ENCODE peak calls at places on chromosomes 16 and 17, in six cellular contexts. One of them, this sample, is unnamed.

GRCh38 chr17:83132251-83133081 is 53.1 kb downstream of the METRNL start:
- DNase-seq in cardiac muscle cell: no peak
- DNase-seq in body of pancreas: no peak
- DNase-seq in sigmoid colon: peak; percentile 56
- DNase-seq in HFF-Myc: no peak
- DNase-seq in activated CD8-positive, alpha-beta T cell treated with anti-CD3 and anti-CD28 coated beads for 36 hours: no peak
- DNase-seq in this sample: peak; percentile 68

GRCh38 chr17:43695968-43696865 is 34.5 kb upstream of the MEOX1 start:
- DNase-seq in cardiac muscle cell: no peak
- DNase-seq in body of pancreas: no peak
- DNase-seq in sigmoid colon: peak; percentile 71
- DNase-seq in HFF-Myc: no peak
- DNase-seq in activated CD8-positive, alpha-beta T cell treated with anti-CD3 and anti-CD28 coated beads for 36 hours: no peak
- DNase-seq in this sample: no peak

GRCh38 chr17:72926171-72926570 is 166.3 kb downstream of the SLC39A11 start:
- DNase-seq in cardiac muscle cell: no peak
- DNase-seq in body of pancreas: no peak
- DNase-seq in sigmoid colon: no peak
- DNase-seq in HFF-Myc: no peak
- DNase-seq in activated CD8-positive, alpha-beta T cell treated with anti-CD3 and anti-CD28 coated beads for 36 hours: no peak
- DNase-seq in this sample: no peak

GRCh38 chr17:29565643-29566472 is 979 bp downstream of the ABHD15 start:
- DNase-seq in cardiac muscle cell: peak; percentile 46
- DNase-seq in body of pancreas: peak; percentile 61
- DNase-seq in sigmoid colon: peak; percentile 63
- DNase-seq in HFF-Myc: no peak
- DNase-seq in activated CD8-positive, alpha-beta T cell treated with anti-CD3 and anti-CD28 coated beads for 36 hours: peak; percentile 75
- DNase-seq in this sample: peak; percentile 90

GRCh38 chr17:83122834-83123233 is 43.4 kb downstream of the METRNL start:
- DNase-seq in cardiac muscle cell: no peak
- DNase-seq in body of pancreas: no peak
- DNase-seq in sigmoid colon: peak; percentile 37
- DNase-seq in HFF-Myc: no peak
- DNase-seq in activated CD8-positive, alpha-beta T cell treated with anti-CD3 and anti-CD28 coated beads for 36 hours: no peak
- DNase-seq in this sample: no peak

GRCh38 chr17:4365628-4366311 is 705 bp downstream of the UBE2G1 start:
- DNase-seq in cardiac muscle cell: peak; percentile 68
- DNase-seq in body of pancreas: peak; percentile 34
- DNase-seq in sigmoid colon: peak; percentile 75
- DNase-seq in HFF-Myc: no peak
- DNase-seq in activated CD8-positive, alpha-beta T cell treated with anti-CD3 and anti-CD28 coated beads for 36 hours: peak; percentile 56
- DNase-seq in this sample: peak; percentile 87

GRCh38 chr16:57510016-57510871 is 24.0 kb upstream of the DOK4 start:
- DNase-seq in cardiac muscle cell: peak; percentile 94
- DNase-seq in body of pancreas: no peak
- DNase-seq in sigmoid colon: peak; percentile 52
- DNase-seq in HFF-Myc: no peak
- DNase-seq in activated CD8-positive, alpha-beta T cell treated with anti-CD3 and anti-CD28 coated beads for 36 hours: no peak
- DNase-seq in this sample: no peak

GRCh38 chr16:82583415-82583814 is 43.4 kb upstream of the CDH13 start:
- DNase-seq in cardiac muscle cell: no peak
- DNase-seq in body of pancreas: no peak
- DNase-seq in sigmoid colon: no peak
- DNase-seq in HFF-Myc: no peak
- DNase-seq in activated CD8-positive, alpha-beta T cell treated with anti-CD3 and anti-CD28 coated beads for 36 hours: no peak
- DNase-seq in this sample: no peak

GRCh38 chr17:79803997-79804855 is 7.3 kb upstream of the CBX8 start:
- DNase-seq in cardiac muscle cell: no peak
- DNase-seq in body of pancreas: no peak
- DNase-seq in sigmoid colon: no peak
- DNase-seq in HFF-Myc: no peak
- DNase-seq in activated CD8-positive, alpha-beta T cell treated with anti-CD3 and anti-CD28 coated beads for 36 hours: peak; percentile 95
- DNase-seq in this sample: no peak

GRCh38 chr16:88781140-88782077 is 3.6 kb downstream of the PIEZO1 start:
- DNase-seq in cardiac muscle cell: no peak
- DNase-seq in body of pancreas: peak; percentile 40
- DNase-seq in sigmoid colon: no peak
- DNase-seq in HFF-Myc: no peak
- DNase-seq in activated CD8-positive, alpha-beta T cell treated with anti-CD3 and anti-CD28 coated beads for 36 hours: peak; percentile 80
- DNase-seq in this sample: no peak

GRCh38 chr17:55814377-55814776 is 63.5 kb downstream of the PCTP start:
- DNase-seq in cardiac muscle cell: no peak
- DNase-seq in body of pancreas: peak; percentile 39
- DNase-seq in sigmoid colon: no peak
- DNase-seq in HFF-Myc: no peak
- DNase-seq in activated CD8-positive, alpha-beta T cell treated with anti-CD3 and anti-CD28 coated beads for 36 hours: no peak
- DNase-seq in this sample: no peak

GRCh38 chr17:72110953-72111339 is 9.9 kb upstream of the SOX9 start:
- DNase-seq in cardiac muscle cell: no peak
- DNase-seq in body of pancreas: no peak
- DNase-seq in sigmoid colon: no peak
- DNase-seq in HFF-Myc: no peak
- DNase-seq in activated CD8-positive, alpha-beta T cell treated with anti-CD3 and anti-CD28 coated beads for 36 hours: no peak
- DNase-seq in this sample: no peak

GRCh38 chr17:36935681-36936454 is 1.4 kb upstream of the LHX1 start:
- DNase-seq in cardiac muscle cell: peak; percentile 52
- DNase-seq in body of pancreas: no peak
- DNase-seq in sigmoid colon: no peak
- DNase-seq in HFF-Myc: no peak
- DNase-seq in activated CD8-positive, alpha-beta T cell treated with anti-CD3 and anti-CD28 coated beads for 36 hours: no peak
- DNase-seq in this sample: no peak

GRCh38 chr17:71444011-71444574 is 676.7 kb upstream of the SOX9 start:
- DNase-seq in cardiac muscle cell: no peak
- DNase-seq in body of pancreas: no peak
- DNase-seq in sigmoid colon: no peak
- DNase-seq in HFF-Myc: no peak
- DNase-seq in activated CD8-positive, alpha-beta T cell treated with anti-CD3 and anti-CD28 coated beads for 36 hours: no peak
- DNase-seq in this sample: no peak

GRCh38 chr17:50953831-50954601 is 87.9 kb upstream of the TOB1 start:
- DNase-seq in cardiac muscle cell: no peak
- DNase-seq in body of pancreas: peak; percentile 50
- DNase-seq in sigmoid colon: peak; percentile 80
- DNase-seq in HFF-Myc: peak; percentile 61
- DNase-seq in activated CD8-positive, alpha-beta T cell treated with anti-CD3 and anti-CD28 coated beads for 36 hours: no peak
- DNase-seq in this sample: peak; percentile 89

GRCh38 chr16:57226701-57227621 is 18.1 kb upstream of the ARL2BP start:
- DNase-seq in cardiac muscle cell: no peak
- DNase-seq in body of pancreas: no peak
- DNase-seq in sigmoid colon: no peak
- DNase-seq in HFF-Myc: no peak
- DNase-seq in activated CD8-positive, alpha-beta T cell treated with anti-CD3 and anti-CD28 coated beads for 36 hours: no peak
- DNase-seq in this sample: no peak

GRCh38 chr17:47862621-47863440 is 11.9 kb upstream of the SP6 start:
- DNase-seq in cardiac muscle cell: no peak
- DNase-seq in body of pancreas: no peak
- DNase-seq in sigmoid colon: no peak
- DNase-seq in HFF-Myc: peak; percentile 26
- DNase-seq in activated CD8-positive, alpha-beta T cell treated with anti-CD3 and anti-CD28 coated beads for 36 hours: no peak
- DNase-seq in this sample: no peak

GRCh38 chr17:76532072-76532651 is 5.3 kb downstream of the CYGB start:
- DNase-seq in cardiac muscle cell: no peak
- DNase-seq in body of pancreas: no peak
- DNase-seq in sigmoid colon: no peak
- DNase-seq in HFF-Myc: no peak
- DNase-seq in activated CD8-positive, alpha-beta T cell treated with anti-CD3 and anti-CD28 coated beads for 36 hours: no peak
- DNase-seq in this sample: no peak

GRCh38 chr16:53372942-53373871 is 61.1 kb upstream of the RBL2 start:
- DNase-seq in cardiac muscle cell: peak; percentile 37
- DNase-seq in body of pancreas: peak; percentile 77
- DNase-seq in sigmoid colon: no peak
- DNase-seq in HFF-Myc: no peak
- DNase-seq in activated CD8-positive, alpha-beta T cell treated with anti-CD3 and anti-CD28 coated beads for 36 hours: peak; percentile 80
- DNase-seq in this sample: no peak

GRCh38 chr17:36892112-36892838 is 45.0 kb upstream of the LHX1 start:
- DNase-seq in cardiac muscle cell: no peak
- DNase-seq in body of pancreas: peak; percentile 5
- DNase-seq in sigmoid colon: no peak
- DNase-seq in HFF-Myc: no peak
- DNase-seq in activated CD8-positive, alpha-beta T cell treated with anti-CD3 and anti-CD28 coated beads for 36 hours: no peak
- DNase-seq in this sample: no peak

GRCh38 chr17:27502526-27503324 is 46.5 kb downstream of the KSR1 start:
- DNase-seq in cardiac muscle cell: no peak
- DNase-seq in body of pancreas: peak; percentile 38
- DNase-seq in sigmoid colon: no peak
- DNase-seq in HFF-Myc: no peak
- DNase-seq in activated CD8-positive, alpha-beta T cell treated with anti-CD3 and anti-CD28 coated beads for 36 hours: no peak
- DNase-seq in this sample: no peak

GRCh38 chr17:45353047-45353446 is 36.2 kb upstream of the MAP3K14 start:
- DNase-seq in cardiac muscle cell: no peak
- DNase-seq in body of pancreas: no peak
- DNase-seq in sigmoid colon: peak; percentile 12
- DNase-seq in HFF-Myc: no peak
- DNase-seq in activated CD8-positive, alpha-beta T cell treated with anti-CD3 and anti-CD28 coated beads for 36 hours: peak; percentile 74
- DNase-seq in this sample: no peak

GRCh38 chr16:10979717-10980601 is 35.6 kb downstream of the CLEC16A start:
- DNase-seq in cardiac muscle cell: no peak
- DNase-seq in body of pancreas: no peak
- DNase-seq in sigmoid colon: peak; percentile 88
- DNase-seq in HFF-Myc: no peak
- DNase-seq in activated CD8-positive, alpha-beta T cell treated with anti-CD3 and anti-CD28 coated beads for 36 hours: no peak
- DNase-seq in this sample: no peak

GRCh38 chr17:64982139-64982802 is 63.0 kb upstream of the LRRC37A3 start:
- DNase-seq in cardiac muscle cell: no peak
- DNase-seq in body of pancreas: no peak
- DNase-seq in sigmoid colon: no peak
- DNase-seq in HFF-Myc: no peak
- DNase-seq in activated CD8-positive, alpha-beta T cell treated with anti-CD3 and anti-CD28 coated beads for 36 hours: no peak
- DNase-seq in this sample: no peak

GRCh38 chr16:30623558-30624283 is 13.5 kb upstream of the ZNF689 start:
- DNase-seq in cardiac muscle cell: no peak
- DNase-seq in body of pancreas: no peak
- DNase-seq in sigmoid colon: no peak
- DNase-seq in HFF-Myc: no peak
- DNase-seq in activated CD8-positive, alpha-beta T cell treated with anti-CD3 and anti-CD28 coated beads for 36 hours: no peak
- DNase-seq in this sample: peak; percentile 1

GRCh38 chr17:42072323-42073187 is 22.2 kb upstream of the C17orf113 start:
- DNase-seq in cardiac muscle cell: peak; percentile 72
- DNase-seq in body of pancreas: peak; percentile 25
- DNase-seq in sigmoid colon: no peak
- DNase-seq in HFF-Myc: no peak
- DNase-seq in activated CD8-positive, alpha-beta T cell treated with anti-CD3 and anti-CD28 coated beads for 36 hours: peak; percentile 21
- DNase-seq in this sample: no peak
- TF ChIP-seq CTCF in cardiac muscle cell: no peak
- TF ChIP-seq CTCF in body of pancreas: no peak
- TF ChIP-seq CTCF in sigmoid colon: no peak
- TF ChIP-seq CTCF in HFF-Myc: no peak
- TF ChIP-seq CTCF in activated CD8-positive, alpha-beta T cell treated with anti-CD3 and anti-CD28 coated beads for 36 hours: peak; percentile 47
- TF ChIP-seq CTCF in this sample: peak; percentile 29

GRCh38 chr17:63116228-63116627 is 150.2 kb downstream of the TANC2 start:
- DNase-seq in cardiac muscle cell: peak; percentile 14
- DNase-seq in body of pancreas: no peak
- DNase-seq in sigmoid colon: no peak
- DNase-seq in HFF-Myc: no peak
- DNase-seq in activated CD8-positive, alpha-beta T cell treated with anti-CD3 and anti-CD28 coated beads for 36 hours: no peak
- DNase-seq in this sample: no peak
- TF ChIP-seq CTCF in cardiac muscle cell: peak; percentile 4
- TF ChIP-seq CTCF in body of pancreas: no peak
- TF ChIP-seq CTCF in sigmoid colon: no peak
- TF ChIP-seq CTCF in HFF-Myc: peak; percentile 22
- TF ChIP-seq CTCF in activated CD8-positive, alpha-beta T cell treated with anti-CD3 and anti-CD28 coated beads for 36 hours: no peak
- TF ChIP-seq CTCF in this sample: peak; percentile 34

GRCh38 chr17:77829871-77830799 is 128.4 kb upstream of the TNRC6C start:
- DNase-seq in cardiac muscle cell: no peak
- DNase-seq in body of pancreas: peak; percentile 29
- DNase-seq in sigmoid colon: peak; percentile 82
- DNase-seq in HFF-Myc: no peak
- DNase-seq in activated CD8-positive, alpha-beta T cell treated with anti-CD3 and anti-CD28 coated beads for 36 hours: no peak
- DNase-seq in this sample: no peak

GRCh38 chr17:77830816-77831490 is 127.5 kb upstream of the TNRC6C start:
- DNase-seq in cardiac muscle cell: no peak
- DNase-seq in body of pancreas: no peak
- DNase-seq in sigmoid colon: peak; percentile 52
- DNase-seq in HFF-Myc: no peak
- DNase-seq in activated CD8-positive, alpha-beta T cell treated with anti-CD3 and anti-CD28 coated beads for 36 hours: no peak
- DNase-seq in this sample: no peak

GRCh38 chr17:77833769-77834168 is 124.7 kb upstream of the TNRC6C start:
- DNase-seq in cardiac muscle cell: no peak
- DNase-seq in body of pancreas: no peak
- DNase-seq in sigmoid colon: peak; percentile 20
- DNase-seq in HFF-Myc: no peak
- DNase-seq in activated CD8-positive, alpha-beta T cell treated with anti-CD3 and anti-CD28 coated beads for 36 hours: no peak
- DNase-seq in this sample: no peak

GRCh38 chr17:77831497-77832179 is 126.9 kb upstream of the TNRC6C start:
- DNase-seq in cardiac muscle cell: no peak
- DNase-seq in body of pancreas: no peak
- DNase-seq in sigmoid colon: peak; percentile 65
- DNase-seq in HFF-Myc: peak; percentile 39
- DNase-seq in activated CD8-positive, alpha-beta T cell treated with anti-CD3 and anti-CD28 coated beads for 36 hours: no peak
- DNase-seq in this sample: no peak

GRCh38 chr17:77832180-77832560 is 126.3 kb upstream of the TNRC6C start:
- DNase-seq in cardiac muscle cell: no peak
- DNase-seq in body of pancreas: no peak
- DNase-seq in sigmoid colon: peak; percentile 40
- DNase-seq in HFF-Myc: no peak
- DNase-seq in activated CD8-positive, alpha-beta T cell treated with anti-CD3 and anti-CD28 coated beads for 36 hours: no peak
- DNase-seq in this sample: no peak
- TF ChIP-seq CTCF in cardiac muscle cell: no peak
- TF ChIP-seq CTCF in body of pancreas: no peak
- TF ChIP-seq CTCF in sigmoid colon: no peak
- TF ChIP-seq CTCF in HFF-Myc: no peak
- TF ChIP-seq CTCF in activated CD8-positive, alpha-beta T cell treated with anti-CD3 and anti-CD28 coated beads for 36 hours: no peak
- TF ChIP-seq CTCF in this sample: no peak

GRCh38 chr16:67294927-67295326 is 15.6 kb downstream of the PLEKHG4 start:
- DNase-seq in cardiac muscle cell: no peak
- DNase-seq in body of pancreas: no peak
- DNase-seq in sigmoid colon: no peak
- DNase-seq in HFF-Myc: peak; percentile 63
- DNase-seq in activated CD8-positive, alpha-beta T cell treated with anti-CD3 and anti-CD28 coated beads for 36 hours: no peak
- DNase-seq in this sample: no peak
- TF ChIP-seq CTCF in cardiac muscle cell: peak; percentile 22
- TF ChIP-seq CTCF in body of pancreas: no peak
- TF ChIP-seq CTCF in sigmoid colon: no peak
- TF ChIP-seq CTCF in HFF-Myc: no peak
- TF ChIP-seq CTCF in activated CD8-positive, alpha-beta T cell treated with anti-CD3 and anti-CD28 coated beads for 36 hours: no peak
- TF ChIP-seq CTCF in this sample: peak; percentile 47

GRCh38 chr16:17831330-17831729 is 360.6 kb upstream of the XYLT1 start:
- DNase-seq in cardiac muscle cell: no peak
- DNase-seq in body of pancreas: no peak
- DNase-seq in sigmoid colon: no peak
- DNase-seq in HFF-Myc: no peak
- DNase-seq in activated CD8-positive, alpha-beta T cell treated with anti-CD3 and anti-CD28 coated beads for 36 hours: no peak
- DNase-seq in this sample: no peak
- TF ChIP-seq CTCF in cardiac muscle cell: no peak
- TF ChIP-seq CTCF in body of pancreas: no peak
- TF ChIP-seq CTCF in sigmoid colon: no peak
- TF ChIP-seq CTCF in HFF-Myc: peak; percentile 34
- TF ChIP-seq CTCF in activated CD8-positive, alpha-beta T cell treated with anti-CD3 and anti-CD28 coated beads for 36 hours: no peak
- TF ChIP-seq CTCF in this sample: no peak

DNA sequence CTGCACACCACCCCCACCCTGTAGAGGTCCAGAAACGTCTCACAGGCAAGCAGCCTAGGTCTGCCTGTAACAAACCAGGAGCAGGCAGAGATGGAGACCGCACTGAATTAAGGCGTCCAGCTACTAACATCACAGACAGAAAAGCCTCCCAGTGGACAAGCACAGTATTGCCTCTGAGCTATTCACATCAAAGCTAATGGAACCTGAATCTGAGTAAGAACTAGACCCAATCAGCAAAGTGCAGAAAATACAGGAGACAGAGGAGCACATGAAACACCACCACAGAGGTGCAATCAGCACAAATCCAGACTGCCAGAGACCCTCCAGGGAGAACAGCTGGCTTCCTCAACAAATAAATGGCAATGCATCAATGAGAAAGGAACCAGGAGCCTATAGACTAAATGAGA is 22.2 kb upstream of the PEMT start:
- DNase-seq in cardiac muscle cell: peak; percentile 80
- DNase-seq in body of pancreas: peak; percentile 70
- DNase-seq in sigmoid colon: no peak
- DNase-seq in HFF-Myc: peak; percentile 81
- DNase-seq in activated CD8-positive, alpha-beta T cell treated with anti-CD3 and anti-CD28 coated beads for 36 hours: peak; percentile 80
- DNase-seq in this sample: no peak
- TF ChIP-seq CTCF in cardiac muscle cell: peak; percentile 84
- TF ChIP-seq CTCF in body of pancreas: peak; percentile 44
- TF ChIP-seq CTCF in sigmoid colon: peak; percentile 79
- TF ChIP-seq CTCF in HFF-Myc: peak; percentile 78
- TF ChIP-seq CTCF in activated CD8-positive, alpha-beta T cell treated with anti-CD3 and anti-CD28 coated beads for 36 hours: peak; percentile 59
- TF ChIP-seq CTCF in this sample: peak; percentile 84

This sample was measured in chondrocyte.